ENCODE peak calls at places on chromosomes 7 and 10, in eight cellular contexts. P is AG04450, S is ovary, G is astrocyte of the spinal cord, C is astrocyte, B is AG10803, T is neural progenitor cell, Y is PC-9. N is an unnamed sample.
A peak's percentile ranks its signal among the peaks of the same experiment; 100 is the strongest.

GRCh38 chr7:26684447-26684846 is 179.9 kb downstream of the SKAP2 start:
- DNase-seq in P (no peak), T (no peak), B (no peak), C (no peak), G (no peak), S (no peak), Y (no peak), N (peak; percentile 80)

GRCh38 chr10:114703377-114704125 is 45.5 kb upstream of the ABLIM1 start:
- DNase-seq in S (no peak), P (no peak), T (peak; percentile 39), G (peak; percentile 43), B (peak; percentile 13), C (no peak), Y (no peak), N (no peak)

GRCh38 chr7:111137296-111138195 is 46.6 kb downstream of the LRRN3 start:
- DNase-seq in B (peak; percentile 33), S (no peak), C (peak; percentile 3), G (peak; percentile 45), Y (peak; percentile 18), P (no peak), T (peak; percentile 37), N (no peak)

GRCh38 chr10:16242446-16242845 is 194.4 kb upstream of the PTER start:
- DNase-seq in G (no peak), C (no peak), Y (no peak), P (no peak), S (no peak), T (no peak), B (no peak), N (no peak)

GRCh38 chr7:3095046-3095445 is 51.4 kb upstream of the CARD11 start:
- DNase-seq in B (no peak), T (no peak), P (no peak), Y (no peak), C (no peak), S (no peak), G (no peak), N (no peak)

GRCh38 chr7:73822319-73823173 is 8.2 kb upstream of the CLDN4 start:
- DNase-seq in C (peak; percentile 92), P (peak; percentile 54), T (peak; percentile 51), B (peak; percentile 94), G (peak; percentile 90), S (no peak), Y (peak; percentile 99), N (peak; percentile 89)

GRCh38 chr10:102752934-102753664 is 9.4 kb downstream of the WBP1L start:
- DNase-seq in G (peak; percentile 84), Y (no peak), P (peak; percentile 59), B (peak; percentile 88), T (peak; percentile 69), S (peak; percentile 47), C (peak; percentile 84), N (no peak)

GRCh38 chr7:85426487-85426960 is 239.7 kb upstream of the SEMA3D start:
- DNase-seq in C (peak; percentile 12), T (no peak), Y (no peak), B (peak; percentile 2), P (no peak), G (peak; percentile 50), S (no peak), N (no peak)

GRCh38 chr7:19122018-19122588 is 4.7 kb upstream of the TWIST1 start:
- DNase-seq in B (peak; percentile 73), Y (no peak), T (peak; percentile 69), G (peak; percentile 76), C (no peak), P (no peak), S (no peak), N (peak; percentile 13)

GRCh38 chr10:27372095-27372494 is 131.5 kb upstream of the ACBD5 start:
- DNase-seq in Y (no peak), T (no peak), C (peak; percentile 2), G (no peak), B (peak; percentile 8), P (no peak), S (no peak), N (no peak)

GRCh38 chr7:54880326-54880989 is 121.4 kb upstream of the SEC61G start:
- DNase-seq in P (no peak), S (no peak), Y (no peak), C (no peak), T (no peak), B (no peak), G (no peak), N (no peak)

GRCh38 chr7:151086802-151087246 is 549 bp downstream of the AGAP3 start:
- DNase-seq in P (no peak), G (peak; percentile 30), Y (peak; percentile 39), T (peak; percentile 77), B (no peak), S (no peak), C (no peak), N (no peak)

GRCh38 chr7:108592633-108593277 is 23.1 kb downstream of the DNAJB9 start:
- DNase-seq in B (no peak), Y (no peak), C (no peak), T (peak; percentile 49), G (no peak), P (no peak), S (no peak), N (no peak)

GRCh38 chr10:88971668-88972067 is 18.9 kb upstream of the FAS start:
- DNase-seq in C (no peak), T (no peak), Y (no peak), B (peak; percentile 92), S (no peak), P (no peak), G (no peak), N (no peak)

GRCh38 chr7:492714-493065 is 27.0 kb downstream of the PDGFA start:
- DNase-seq in B (no peak), S (no peak), C (no peak), P (no peak), G (no peak), Y (no peak), T (no peak), N (no peak)

GRCh38 chr10:94546058-94546595 is 539 bp downstream of the HELLS start:
- DNase-seq in S (no peak), B (peak; percentile 12), Y (no peak), G (peak; percentile 48), P (no peak), T (peak; percentile 16), C (peak; percentile 16), N (no peak)

GRCh38 chr10:22433875-22434274 is 88.6 kb downstream of the SPAG6 start:
- DNase-seq in G (peak; percentile 89), S (no peak), T (no peak), P (peak; percentile 68), C (peak; percentile 95), Y (no peak), B (peak; percentile 94), N (no peak)

GRCh38 chr10:109504401-109504800 is 418.9 kb downstream of the XPNPEP1 start:
- DNase-seq in C (no peak), Y (no peak), S (peak; percentile 28), G (peak; percentile 9), B (no peak), T (no peak), P (no peak), N (no peak)

DNA sequence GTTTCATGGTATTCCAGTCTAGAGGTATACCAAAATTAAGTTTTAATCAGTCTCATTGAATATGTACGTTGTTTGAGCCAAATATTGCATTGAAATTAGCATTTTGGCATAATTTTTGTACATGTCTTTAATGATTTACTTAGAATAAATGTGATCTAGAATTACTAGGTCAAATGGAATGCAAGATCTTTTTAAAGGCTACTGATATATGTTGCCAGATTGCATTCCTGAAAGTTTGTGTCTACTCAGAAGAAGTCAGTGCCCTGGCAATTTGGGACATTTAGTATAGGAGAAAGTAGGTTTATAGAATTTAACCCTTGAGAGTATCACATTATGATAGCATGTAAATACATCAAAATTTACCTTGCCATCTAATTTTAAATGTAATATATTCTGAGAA is 32.4 kb downstream of the KMT2E start:
- DNase-seq in C (peak; percentile 75), S (no peak), G (peak; percentile 51), Y (no peak), T (no peak), P (peak; percentile 6), B (peak; percentile 72), N (no peak)
- H3K4me3 ChIP-seq in C (no peak overlapping the region), S (no peak overlapping the region), G (no peak overlapping the region), Y (no peak overlapping the region), T (no peak overlapping the region), P (no peak overlapping the region), B (no peak overlapping the region), N (no peak overlapping the region)

GRCh38 chr10:61898435-61898778 is 3.1 kb upstream of the ARID5B start:
- DNase-seq in P (no peak), T (no peak), C (no peak), G (no peak), Y (no peak), B (no peak), S (no peak), N (no peak)

GRCh38 chr10:61895898-61896605 is 5.4 kb upstream of the ARID5B start:
- DNase-seq in S (no peak), T (no peak), B (no peak), P (no peak), Y (no peak), G (no peak), C (no peak), N (no peak)

GRCh38 chr10:61897671-61898434 is 3.6 kb upstream of the ARID5B start:
- DNase-seq in P (no peak), Y (no peak), G (peak; percentile 55), B (peak; percentile 59), C (peak; percentile 63), S (peak; percentile 65), T (peak; percentile 62), N (no peak)

GRCh38 chr10:61899045-61899444 is 2.5 kb upstream of the ARID5B start:
- DNase-seq in G (peak; percentile 76), C (peak; percentile 61), P (no peak), T (no peak), B (peak; percentile 32), Y (no peak), S (no peak), N (no peak)

GRCh38 chr10:61896854-61897661 is 4.4 kb upstream of the ARID5B start:
- DNase-seq in P (no peak), S (peak; percentile 49), B (peak; percentile 78), Y (no peak), T (peak; percentile 80), G (peak; percentile 53), C (peak; percentile 47), N (no peak)
- H3K4me3 ChIP-seq in P (no peak overlapping the region), S (peak overlapping the region; percentile 30), B (peak overlapping the region; percentile 44), Y (no peak overlapping the region), T (peak overlapping the region; percentile 43), G (peak overlapping the region; percentile 24), C (peak overlapping the region; percentile 40), N (no peak overlapping the region)

DNA sequence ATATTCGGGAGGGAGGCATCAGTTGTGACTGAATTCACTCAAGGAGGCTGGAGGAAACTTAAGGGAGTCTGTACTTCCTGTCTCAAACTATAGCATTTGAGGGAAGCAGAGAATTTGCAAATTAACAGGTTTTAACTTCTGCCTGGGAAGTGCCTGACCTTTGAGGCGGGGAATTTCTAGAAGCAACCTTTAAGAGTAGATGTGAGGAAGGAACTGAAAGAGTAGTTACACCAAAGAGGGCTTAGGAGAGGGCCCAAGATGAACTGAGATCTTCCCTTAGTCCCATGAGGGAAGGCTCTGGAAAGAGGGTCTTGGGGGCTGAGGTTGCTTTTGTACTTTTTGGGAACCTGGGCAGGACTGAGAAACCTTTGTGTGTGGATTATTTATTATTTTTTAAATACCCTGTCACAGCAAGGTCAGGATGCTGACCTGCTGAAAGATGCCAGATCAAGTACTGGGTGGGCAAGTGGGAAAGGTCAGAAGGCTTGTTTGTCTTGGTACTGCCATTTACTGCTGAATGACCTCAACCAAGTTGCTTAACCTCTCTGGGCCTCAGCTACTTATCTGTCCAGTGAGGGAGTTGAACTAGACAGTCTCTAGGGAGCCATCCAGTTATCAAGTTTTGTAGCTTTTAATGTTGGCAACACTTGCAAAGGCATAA is 2.4 kb downstream of the GPR158 start:
- DNase-seq in P (no peak), C (no peak), Y (no peak), S (no peak), T (no peak), G (no peak), B (no peak), N (no peak)
- H3K4me3 ChIP-seq in P (no peak overlapping the region), C (no peak overlapping the region), Y (no peak overlapping the region), S (no peak overlapping the region), T (peak overlapping the region; percentile 59), G (no peak overlapping the region), B (no peak overlapping the region), N (peak overlapping the region; percentile 82)

GRCh38 chr7:138512092-138512858 is 52.2 kb downstream of the TRIM24 start:
- DNase-seq in G (no peak), Y (no peak), B (no peak), S (no peak), P (no peak), T (no peak), C (no peak), N (no peak)
- H3K4me3 ChIP-seq in G (no peak overlapping the region), Y (no peak overlapping the region), B (no peak overlapping the region), S (no peak overlapping the region), P (no peak overlapping the region), T (no peak overlapping the region), C (no peak overlapping the region), N (no peak overlapping the region)

N was measured in LNCaP clone FGC.